ENCODE peak calls at places on chromosomes 1 and 21, in five cellular contexts. E is GM13976, T is neural crest cell, B is type B pancreatic cell, R is HCT116. U is an unnamed sample.

GRCh38 chr21:43687566-43688395 is 28.4 kb downstream of the RRP1B start:
- DNase-seq in E (no peak), T (no peak), B (no peak), R (no peak), U (no peak)

GRCh38 chr1:202355944-202356553 is 7.5 kb downstream of the PPP1R12B start:
- DNase-seq in E (no peak), T (no peak), B (no peak), R (no peak), U (no peak)

GRCh38 chr1:154992721-154993571 is 440 bp upstream of the LENEP start:
- DNase-seq in E (no peak), T (no peak), B (no peak), R (no peak), U (peak)

GRCh38 chr1:20711285-20712209 is 6.3 kb downstream of the KIF17 start:
- DNase-seq in E (no peak), T (peak), B (no peak), R (no peak), U (no peak)

GRCh38 chr1:65263286-65263685 is 46.1 kb upstream of the DNAJC6 start:
- DNase-seq in E (no peak), T (no peak), B (no peak), R (no peak), U (no peak)

GRCh38 chr1:178050084-178050483 is 43.8 kb upstream of the RASAL2 start:
- DNase-seq in E (no peak), T (no peak), B (no peak), R (no peak), U (no peak)

GRCh38 chr21:41825216-41825615 is 53.9 kb downstream of the PRDM15 start:
- DNase-seq in E (no peak), T (no peak), B (no peak), R (no peak), U (no peak)

GRCh38 chr1:91673603-91674002 is 173.0 kb downstream of the CDC7 start:
- DNase-seq in E (no peak), T (no peak), B (no peak), R (no peak), U (no peak)

GRCh38 chr1:194194724-194195123 is 1008.3 kb upstream of the B3GALT2 start:
- DNase-seq in E (no peak), T (no peak), B (no peak), R (no peak), U (no peak)

GRCh38 chr1:92538048-92538412 is 51.3 kb upstream of the GFI1 start:
- DNase-seq in E (peak), T (no peak), B (no peak), R (no peak), U (no peak)

GRCh38 chr1:221315330-221315729 is 426.6 kb downstream of the DUSP10 start:
- DNase-seq in E (no peak), T (no peak), B (no peak), R (no peak), U (peak)

GRCh38 chr1:214476229-214476957 is 75.0 kb downstream of the PTPN14 start:
- DNase-seq in E (no peak), T (no peak), B (no peak), R (peak), U (no peak)

GRCh38 chr1:3193811-3194210 is 124.8 kb downstream of the PRDM16 start:
- DNase-seq in E (no peak), T (no peak), B (no peak), R (no peak), U (no peak)

GRCh38 chr1:1899266-1899966 is 8.5 kb upstream of the GNB1 start:
- DNase-seq in E (peak), T (no peak), B (no peak), R (no peak), U (no peak)
- TF ChIP-seq CTCF in E (peak), T (no peak), B (no peak), R (no peak), U (no peak)

DNA sequence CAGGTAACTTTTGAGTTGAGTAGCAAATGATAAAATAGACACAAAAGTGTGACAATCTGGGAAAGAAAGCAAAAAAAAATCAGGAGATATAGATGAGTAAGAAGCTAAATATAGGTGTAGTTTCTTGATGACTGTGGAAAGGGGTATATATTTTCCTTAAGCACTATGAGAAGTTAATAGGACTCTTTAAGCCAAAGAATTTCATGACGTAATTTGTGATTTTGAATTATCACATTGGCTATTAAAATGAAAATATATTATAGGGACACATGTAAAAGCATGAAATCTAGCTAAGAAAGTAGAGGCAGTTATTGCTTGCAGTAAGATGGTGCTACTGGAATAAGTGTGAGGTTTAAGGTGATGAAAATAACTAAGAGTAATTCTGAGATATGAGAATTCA is 759.1 kb downstream of the KCNT2 start:
- DNase-seq in E (no peak), T (no peak), B (no peak), R (no peak), U (no peak)
- TF ChIP-seq CTCF in E (no peak), T (no peak), B (no peak), R (no peak), U (no peak)

GRCh38 chr21:28793043-28793442 is 199.6 kb downstream of the LTN1 start:
- DNase-seq in E (no peak), T (no peak), B (no peak), R (no peak), U (peak)
- TF ChIP-seq CTCF in E (no peak), T (peak), B (peak), R (no peak), U (peak)

GRCh38 chr21:34355570-34355969 is 8.2 kb upstream of the KCNE2 start:
- DNase-seq in E (no peak), T (no peak), B (no peak), R (no peak), U (no peak)

GRCh38 chr21:34348890-34349519 is 14.8 kb upstream of the KCNE2 start:
- DNase-seq in E (no peak), T (no peak), B (no peak), R (no peak), U (no peak)

GRCh38 chr21:34352556-34352955 is 11.2 kb upstream of the KCNE2 start:
- DNase-seq in E (no peak), T (no peak), B (no peak), R (no peak), U (no peak)

GRCh38 chr21:34354836-34355235 is 9.0 kb upstream of the KCNE2 start:
- DNase-seq in E (no peak), T (no peak), B (no peak), R (no peak), U (no peak)

GRCh38 chr21:34351786-34352241 is 12.0 kb upstream of the KCNE2 start:
- DNase-seq in E (peak), T (peak), B (no peak), R (peak), U (peak)
- TF ChIP-seq CTCF in E (peak), T (peak), B (peak), R (peak), U (peak)

GRCh38 chr1:43056460-43056859 is 97.8 kb upstream of the SLC2A1 start:
- DNase-seq in E (no peak), T (no peak), B (no peak), R (no peak), U (no peak)

GRCh38 chr1:43058545-43059360 is 100.1 kb upstream of the SLC2A1 start:
- DNase-seq in E (no peak), T (no peak), B (no peak), R (no peak), U (peak)

GRCh38 chr1:43057567-43057966 is 98.9 kb upstream of the SLC2A1 start:
- DNase-seq in E (no peak), T (no peak), B (no peak), R (no peak), U (no peak)

GRCh38 chr1:43058056-43058455 is 99.4 kb upstream of the SLC2A1 start:
- DNase-seq in E (no peak), T (no peak), B (no peak), R (no peak), U (no peak)

DNA sequence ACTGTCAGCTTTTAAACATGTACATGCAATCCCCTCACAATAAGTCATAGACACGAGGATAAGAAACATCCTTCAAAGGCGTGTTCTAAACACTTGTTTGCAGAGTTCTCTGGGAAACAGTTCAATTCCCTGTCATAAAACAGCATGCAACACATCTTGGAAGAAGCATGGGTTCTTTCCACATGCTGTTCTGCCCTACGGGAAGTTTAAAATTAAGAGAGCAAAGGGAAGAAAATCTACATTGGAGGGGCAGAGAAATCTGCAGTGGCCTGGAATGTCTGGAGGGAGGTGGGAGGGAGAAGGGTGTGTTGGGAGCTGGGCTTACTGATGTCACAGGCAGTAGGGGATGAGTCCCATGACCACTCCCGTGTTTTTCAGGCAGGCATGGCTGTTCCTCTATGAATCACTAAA is 98.3 kb upstream of the SLC2A1 start:
- DNase-seq in E (no peak), T (no peak), B (no peak), R (no peak), U (peak)
- TF ChIP-seq CTCF in E (no peak), T (no peak), B (no peak), R (no peak), U (no peak)

GRCh38 chr1:114346480-114347029 is 164.4 kb downstream of the TRIM33 start:
- DNase-seq in E (peak), T (peak), B (peak), R (peak), U (peak)
- TF ChIP-seq CTCF in E (peak), T (peak), B (peak), R (peak), U (peak)

GRCh38 chr1:42369471-42369870 is 11.1 kb upstream of the RIMKLA start:
- DNase-seq in E (no peak), T (no peak), B (no peak), R (no peak), U (no peak)

GRCh38 chr1:42359466-42359865 is 21.1 kb upstream of the RIMKLA start:
- DNase-seq in E (no peak), T (no peak), B (no peak), R (no peak), U (peak)

GRCh38 chr1:42368096-42368795 is 12.3 kb upstream of the RIMKLA start:
- DNase-seq in E (no peak), T (no peak), B (no peak), R (no peak), U (no peak)

GRCh38 chr1:42364542-42364941 is 16.1 kb upstream of the RIMKLA start:
- DNase-seq in E (no peak), T (no peak), B (no peak), R (no peak), U (no peak)

GRCh38 chr1:42365118-42365517 is 15.5 kb upstream of the RIMKLA start:
- DNase-seq in E (no peak), T (no peak), B (no peak), R (no peak), U (no peak)
- TF ChIP-seq CTCF in E (no peak), T (no peak), B (no peak), R (no peak), U (no peak)

DNA sequence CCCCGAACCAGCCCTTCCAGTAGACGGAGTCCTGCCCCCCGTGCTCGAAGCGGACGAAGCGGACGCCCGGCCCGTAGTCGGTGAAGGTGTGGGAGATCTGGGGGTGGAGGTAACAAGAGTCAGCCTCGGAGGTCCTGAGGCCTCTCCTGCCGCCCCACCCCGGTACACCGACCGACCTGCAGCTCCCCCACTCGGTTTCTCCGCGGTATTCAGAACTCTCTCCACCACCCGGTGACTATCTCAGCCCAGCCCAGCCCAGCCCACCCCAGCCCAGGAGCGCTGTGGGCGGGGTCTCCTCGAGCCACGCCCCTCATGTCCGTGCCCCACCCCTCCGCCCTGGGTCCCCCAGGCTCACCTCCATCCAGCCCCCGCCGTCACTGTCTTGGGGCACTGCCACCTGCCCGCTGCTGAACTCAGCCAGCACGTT is 5.5 kb downstream of the FBXO2 start:
- DNase-seq in E (no peak), T (no peak), B (no peak), R (no peak), U (no peak)
- TF ChIP-seq CTCF in E (no peak), T (no peak), B (no peak), R (no peak), U (no peak)

U was measured in fibroblast of the aortic adventitia.